ENCODE peak calls at places on chromosome 19, in six cellular contexts. E is right lobe of liver, M is heart right ventricle, X is pancreas, B is fibroblast of lung, I is ascending aorta. N is an unnamed sample.
A peak's percentile ranks its signal among the peaks of the same experiment; 100 is the strongest.

GRCh38 chr19:19285723-19286122 is 12.6 kb upstream of the TM6SF2 start:
- DNase-seq in E (no peak), M (no peak), X (no peak), B (no peak), I (no peak), N (no peak)

GRCh38 chr19:38559428-38560401 is 58.0 kb downstream of the MAP4K1 start:
- DNase-seq in E (no peak), M (no peak), X (no peak), B (no peak), I (no peak), N (no peak)

GRCh38 chr19:48480476-48481190 is 11.5 kb downstream of the CYTH2 start:
- DNase-seq in E (peak; percentile 57), M (peak; percentile 53), X (no peak), B (peak; percentile 48), I (no peak), N (no peak)

GRCh38 chr19:16096281-16096855 is 15.3 kb upstream of the RAB8A start:
- DNase-seq in E (no peak), M (no peak), X (no peak), B (no peak), I (no peak), N (no peak)

GRCh38 chr19:2604747-2605329 is 97.7 kb downstream of the GNG7 start:
- DNase-seq in E (no peak), M (no peak), X (no peak), B (no peak), I (no peak), N (no peak)

GRCh38 chr19:11278670-11279069 is 16.3 kb upstream of the DOCK6 start:
- DNase-seq in E (no peak), M (no peak), X (no peak), B (no peak), I (no peak), N (no peak)

GRCh38 chr19:6393074-6393981 is at the start of gene GTF2F1:
- DNase-seq in E (peak; percentile 91), M (peak; percentile 96), X (peak; percentile 87), B (peak; percentile 97), I (peak; percentile 76), N (peak; percentile 82)

GRCh38 chr19:41174297-41174928 is 18.6 kb upstream of the CYP2S1 start:
- DNase-seq in E (no peak), M (no peak), X (no peak), B (no peak), I (no peak), N (no peak)

GRCh38 chr19:16571689-16572331 is 405 bp downstream of the SLC35E1 start:
- DNase-seq in E (peak; percentile 55), M (no peak), X (no peak), B (peak; percentile 12), I (no peak), N (no peak)

GRCh38 chr19:29054886-29055675 is 157.9 kb downstream of the UQCRFS1 start:
- DNase-seq in E (no peak), M (no peak), X (no peak), B (no peak), I (no peak), N (no peak)

GRCh38 chr19:22914646-22915045 is 82.6 kb downstream of the ZNF723 start:
- DNase-seq in E (no peak), M (no peak), X (no peak), B (no peak), I (no peak), N (no peak)

GRCh38 chr19:4697304-4697703 is 26.3 kb downstream of the DPP9 start:
- DNase-seq in E (no peak), M (no peak), X (no peak), B (no peak), I (no peak), N (no peak)
- H3K27ac ChIP-seq in E (no peak overlapping the region), M (no peak overlapping the region), X (no peak overlapping the region), B (peak overlapping the region; percentile 37), I (no peak overlapping the region), N (no peak overlapping the region)

GRCh38 chr19:49829721-49830120 is 11.6 kb downstream of the MED25 start:
- DNase-seq in E (no peak), M (no peak), X (no peak), B (no peak), I (no peak), N (no peak)
- H3K36me3 ChIP-seq in E (no peaks in the 10 kb centered on the region), M (peaks cover 50% of the 10 kb centered on the region), X (no peaks in the 10 kb centered on the region), B (peaks cover 18% of the 10 kb centered on the region), I (peaks cover 70% of the 10 kb centered on the region), N (peaks cover 51% of the 10 kb centered on the region)

GRCh38 chr19:37313335-37313627 is 57.6 kb upstream of the ZNF527 start:
- DNase-seq in E (no peak), M (no peak), X (no peak), B (no peak), I (no peak), N (no peak)

GRCh38 chr19:37306383-37306963 is 64.4 kb upstream of the ZNF527 start:
- DNase-seq in E (no peak), M (no peak), X (no peak), B (no peak), I (no peak), N (no peak)

GRCh38 chr19:37304190-37304883 is 66.6 kb upstream of the ZNF527 start:
- DNase-seq in E (peak; percentile 43), M (peak; percentile 56), X (peak; percentile 52), B (peak; percentile 20), I (no peak), N (no peak)

GRCh38 chr19:37304884-37305255 is 66.0 kb upstream of the ZNF527 start:
- DNase-seq in E (no peak), M (no peak), X (no peak), B (no peak), I (no peak), N (no peak)

GRCh38 chr19:37309834-37310575 is 60.9 kb upstream of the ZNF527 start:
- DNase-seq in E (no peak), M (no peak), X (no peak), B (no peak), I (no peak), N (no peak)
- TF ChIP-seq CTCF in E (no peak), M (no peak), X (no peak), B (no peak), I (no peak), N (no peak)

GRCh38 chr19:51694318-51695085 is 1.4 kb downstream of the SPACA6 start:
- DNase-seq in E (no peak), M (no peak), X (no peak), B (no peak), I (no peak), N (no peak)

GRCh38 chr19:51692065-51692915 is 840 bp upstream of the SPACA6 start:
- DNase-seq in E (no peak), M (no peak), X (no peak), B (no peak), I (no peak), N (no peak)

GRCh38 chr19:51693819-51694218 is 689 bp downstream of the SPACA6 start:
- DNase-seq in E (no peak), M (no peak), X (no peak), B (no peak), I (no peak), N (no peak)

GRCh38 chr19:51695088-51695487 is 2.0 kb downstream of the SPACA6 start:
- DNase-seq in E (no peak), M (no peak), X (no peak), B (no peak), I (no peak), N (no peak)

GRCh38 chr19:51693246-51693645 is at the start of gene SPACA6:
- DNase-seq in E (no peak), M (no peak), X (no peak), B (no peak), I (no peak), N (no peak)
- H3K27ac ChIP-seq in E (no peak within 1 kb of the TSS), M (peak within 1 kb of the TSS; percentile 98), X (no peak within 1 kb of the TSS), B (no peak within 1 kb of the TSS), I (peak within 1 kb of the TSS; percentile 100), N (peak within 1 kb of the TSS; percentile 97)

GRCh38 chr19:44050740-44051653 is 839 bp upstream of the ZNF223 start:
- DNase-seq in E (no peak), M (no peak), X (peak; percentile 36), B (no peak), I (no peak), N (no peak)

GRCh38 chr19:44061038-44061437 is 9.2 kb downstream of the ZNF223 start:
- DNase-seq in E (no peak), M (no peak), X (no peak), B (no peak), I (no peak), N (no peak)

GRCh38 chr19:44051654-44052402 is at the start of gene ZNF223:
- DNase-seq in E (peak; percentile 95), M (peak; percentile 97), X (peak; percentile 96), B (peak; percentile 94), I (peak; percentile 86), N (peak; percentile 80)

GRCh38 chr19:44059229-44059628 is 7.4 kb downstream of the ZNF223 start:
- DNase-seq in E (no peak), M (no peak), X (no peak), B (no peak), I (no peak), N (no peak)

GRCh38 chr19:44055870-44056269 is 4.0 kb downstream of the ZNF223 start:
- DNase-seq in E (no peak), M (no peak), X (no peak), B (no peak), I (no peak), N (no peak)
- H3K36me3 ChIP-seq in E (peaks cover 5% of the 10 kb centered on the region), M (peaks cover 40% of the 10 kb centered on the region), X (no peaks in the 10 kb centered on the region), B (peaks cover 4% of the 10 kb centered on the region), I (peaks cover 58% of the 10 kb centered on the region), N (peaks cover 36% of the 10 kb centered on the region)

DNA sequence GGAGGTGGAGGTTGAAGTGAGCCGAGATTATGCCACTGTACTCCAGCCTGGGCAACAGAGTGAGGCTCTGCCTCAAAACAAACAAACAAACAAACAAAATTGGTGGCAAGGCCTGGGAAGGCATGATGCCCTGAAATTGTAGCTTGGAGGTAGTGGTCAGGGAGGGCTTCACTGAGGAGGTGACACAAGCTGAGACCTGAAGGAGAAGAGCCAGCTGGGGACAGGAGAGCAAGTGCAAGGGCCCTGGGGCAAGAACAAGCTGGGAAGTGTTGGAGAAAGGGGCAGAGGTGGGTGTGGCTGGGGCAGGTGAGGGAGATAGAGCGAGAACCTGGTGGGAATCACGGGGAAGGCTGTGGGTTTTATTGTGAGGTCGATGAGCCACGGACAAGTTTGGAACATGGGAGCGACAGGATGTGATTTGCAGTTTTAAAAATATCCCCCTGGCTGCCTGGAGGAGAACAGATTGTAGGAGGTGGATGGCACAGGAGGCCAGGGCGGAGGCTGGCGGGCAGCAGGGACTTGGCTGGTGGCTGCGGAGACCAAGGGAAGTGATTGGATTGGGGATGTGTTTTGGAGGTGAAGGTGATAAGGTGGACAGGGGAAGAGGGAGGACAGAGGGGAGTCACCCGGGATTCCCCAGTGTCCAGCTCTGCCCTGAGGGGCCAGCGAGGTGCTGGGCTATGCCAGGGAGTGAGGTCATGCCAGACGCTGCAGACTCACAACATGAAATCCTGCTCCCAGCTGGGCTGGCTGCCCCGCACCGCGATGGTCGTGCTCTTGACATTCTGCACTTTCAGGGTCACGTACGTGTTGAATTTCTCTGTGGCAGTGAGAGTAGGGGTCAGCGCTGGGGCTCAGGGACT is 14.0 kb downstream of the UNC13A start:
- DNase-seq in E (no peak), M (no peak), X (no peak), B (no peak), I (no peak), N (no peak)
- TF ChIP-seq CTCF in E (no peak), M (no peak), X (no peak), B (no peak), I (no peak), N (no peak)